ENCODE peak calls at places on chromosomes 5 and 9, in nine cellular contexts. S, W, H, Y, G, M, U, P and Q are unnamed samples.

GRCh38 chr5:84290161-84290560 is 94.5 kb downstream of the EDIL3 start:
- DNase-seq in S (no peak), W (no peak), H (peak; percentile 93), Y (no peak), G (no peak), M (no peak), U (no peak), P (no peak), Q (no peak)

GRCh38 chr9:32783168-32783891 is at the start of gene TMEM215:
- DNase-seq in S (no peak), W (peak; percentile 11), H (no peak), Y (no peak), G (no peak), M (no peak), U (peak; percentile 20), P (no peak), Q (no peak)

GRCh38 chr5:15354011-15354410 is 146.0 kb upstream of the FBXL7 start:
- DNase-seq in S (no peak), W (no peak), H (no peak), Y (peak; percentile 5), G (no peak), M (no peak), U (no peak), P (no peak), Q (no peak)

GRCh38 chr5:134345996-134346395 is 21.0 kb downstream of the CDKL3 start:
- DNase-seq in S (no peak), W (no peak), H (no peak), Y (no peak), G (no peak), M (no peak), U (no peak), P (no peak), Q (no peak)

GRCh38 chr5:159449925-159450324 is 119.6 kb upstream of the IL12B start:
- DNase-seq in S (no peak), W (no peak), H (peak; percentile 83), Y (no peak), G (peak; percentile 54), M (no peak), U (peak; percentile 93), P (no peak), Q (no peak)

GRCh38 chr5:125083932-125084331 is 337.5 kb upstream of the ZNF608 start:
- DNase-seq in S (no peak), W (no peak), H (peak; percentile 41), Y (peak; percentile 82), G (no peak), M (no peak), U (no peak), P (no peak), Q (no peak)

GRCh38 chr5:157596449-157596848 is 20.9 kb upstream of the ADAM19 start:
- DNase-seq in S (peak; percentile 51), W (no peak), H (no peak), Y (no peak), G (no peak), M (no peak), U (no peak), P (no peak), Q (no peak)

GRCh38 chr5:39283231-39283818 is 64.0 kb upstream of the FYB1 start:
- DNase-seq in S (peak; percentile 83), W (no peak), H (peak; percentile 80), Y (peak; percentile 77), G (peak; percentile 73), M (peak; percentile 86), U (peak; percentile 65), P (no peak), Q (peak; percentile 63)

GRCh38 chr9:115862021-115862420 is 291.6 kb upstream of the PAPPA start:
- DNase-seq in S (no peak), W (no peak), H (no peak), Y (no peak), G (no peak), M (no peak), U (no peak), P (no peak), Q (no peak)

GRCh38 chr9:99873943-99874584 is 32.4 kb upstream of the STX17 start:
- DNase-seq in S (no peak), W (no peak), H (no peak), Y (no peak), G (no peak), M (no peak), U (no peak), P (no peak), Q (no peak)